ENCODE peak calls at places on chromosomes 13 and 19, in five cellular contexts. L, E, T, I and G are unnamed samples.

GRCh38 chr19:29113838-29114237 is 99.1 kb downstream of the UQCRFS1 start:
- DNase-seq in I (no peak), L (no peak), T (no peak), E (no peak), G (no peak)

GRCh38 chr19:29810504-29810871 is 1.3 kb upstream of the CCNE1 start:
- DNase-seq in T (no peak), L (peak), E (no peak), I (no peak), G (peak)

GRCh38 chr19:32041681-32042292 is 303.6 kb upstream of the ZNF507 start:
- DNase-seq in T (no peak), L (no peak), I (peak), E (no peak), G (peak)

GRCh38 chr13:60755380-60756163 is 358.6 kb downstream of the TDRD3 start:
- DNase-seq in I (no peak), T (no peak), L (no peak), E (no peak), G (no peak)

GRCh38 chr13:59447846-59448620 is 715.7 kb downstream of the DIAPH3 start:
- DNase-seq in I (no peak), E (no peak), L (no peak), T (no peak), G (no peak)

GRCh38 chr13:27104606-27105005 is 67.0 kb downstream of the USP12 start:
- DNase-seq in L (no peak), T (no peak), E (no peak), I (no peak), G (no peak)

GRCh38 chr13:23020246-23020843 is 160.4 kb upstream of the SGCG start:
- DNase-seq in T (no peak), I (no peak), E (peak), L (peak), G (no peak)

GRCh38 chr13:110942248-110942981 is 27.5 kb upstream of the ANKRD10 start:
- DNase-seq in L (no peak), T (no peak), E (no peak), I (no peak), G (no peak)

GRCh38 chr13:94505730-94506129 is 26.2 kb upstream of the DCT start:
- DNase-seq in I (no peak), L (no peak), T (no peak), E (no peak), G (no peak)

GRCh38 chr13:61612192-61612591 is 196.5 kb upstream of the PCDH20 start:
- DNase-seq in T (no peak), L (no peak), I (no peak), E (no peak), G (no peak)

GRCh38 chr19:48558018-48558684 is 6.2 kb downstream of the SULT2B1 start:
- DNase-seq in I (no peak), L (no peak), T (no peak), E (no peak), G (no peak)

GRCh38 chr19:1651061-1651547 is 1.3 kb downstream of the TCF3 start:
- DNase-seq in E (no peak), L (no peak), I (no peak), T (no peak), G (peak)

GRCh38 chr19:53696951-53697350 is 65.2 kb downstream of the DPRX start:
- DNase-seq in T (no peak), I (no peak), E (no peak), L (no peak), G (no peak)